ENCODE peak calls at places on chromosomes 16 and 17, in five cellular contexts. One of them, this sample, is unnamed.

GRCh38 chr17:9364837-9365430 is 210.7 kb downstream of the STX8 start:
- DNase-seq in IMR-90: peak; percentile 31
- DNase-seq in astrocyte: no peak
- DNase-seq in fibroblast of lung: peak; percentile 63
- DNase-seq in K562: no peak
- DNase-seq in this sample: no peak

GRCh38 chr16:70610273-70611223 is 35.8 kb upstream of the IL34 start:
- DNase-seq in fibroblast of lung: no peak
- DNase-seq in K562: peak; percentile 10
- DNase-seq in astrocyte: no peak
- DNase-seq in IMR-90: no peak
- DNase-seq in this sample: peak; percentile 50

GRCh38 chr16:4298761-4299522 is 16.9 kb upstream of the GLIS2 start:
- DNase-seq in K562: peak; percentile 69
- DNase-seq in IMR-90: peak; percentile 94
- DNase-seq in astrocyte: peak; percentile 94
- DNase-seq in fibroblast of lung: peak; percentile 89
- DNase-seq in this sample: peak; percentile 94

GRCh38 chr17:1590031-1590746 is 27.6 kb upstream of the PITPNA start:
- DNase-seq in astrocyte: peak; percentile 80
- DNase-seq in fibroblast of lung: peak; percentile 78
- DNase-seq in IMR-90: peak; percentile 90
- DNase-seq in K562: peak; percentile 49
- DNase-seq in this sample: peak; percentile 88

GRCh38 chr17:32341141-32341856 is 674 bp downstream of the C17orf75 start:
- DNase-seq in IMR-90: no peak
- DNase-seq in astrocyte: no peak
- DNase-seq in K562: peak; percentile 30
- DNase-seq in fibroblast of lung: peak; percentile 26
- DNase-seq in this sample: peak; percentile 41

GRCh38 chr17:3722716-3723115 is 987 bp upstream of the HASPIN start:
- DNase-seq in astrocyte: no peak
- DNase-seq in IMR-90: peak; percentile 12
- DNase-seq in K562: no peak
- DNase-seq in fibroblast of lung: peak; percentile 54
- DNase-seq in this sample: no peak

GRCh38 chr16:24996731-24997130 is 18.4 kb downstream of the ARHGAP17 start:
- DNase-seq in fibroblast of lung: no peak
- DNase-seq in K562: no peak
- DNase-seq in astrocyte: no peak
- DNase-seq in IMR-90: no peak
- DNase-seq in this sample: no peak

GRCh38 chr17:48997103-48997826 is at the start of gene IGF2BP1:
- DNase-seq in astrocyte: no peak
- DNase-seq in IMR-90: peak; percentile 78
- DNase-seq in K562: peak; percentile 79
- DNase-seq in fibroblast of lung: peak; percentile 78
- DNase-seq in this sample: peak; percentile 88

GRCh38 chr17:63095459-63095858 is 129.4 kb downstream of the TANC2 start:
- DNase-seq in fibroblast of lung: peak; percentile 19
- DNase-seq in IMR-90: peak; percentile 49
- DNase-seq in astrocyte: no peak
- DNase-seq in K562: no peak
- DNase-seq in this sample: no peak

GRCh38 chr17:5413682-5414081 is 5.8 kb downstream of the NUP88 start:
- DNase-seq in fibroblast of lung: peak; percentile 93
- DNase-seq in IMR-90: peak; percentile 93
- DNase-seq in astrocyte: peak; percentile 91
- DNase-seq in K562: no peak
- DNase-seq in this sample: peak; percentile 49

GRCh38 chr17:78141437-78142112 is 4.6 kb upstream of the C17orf99 start:
- DNase-seq in astrocyte: no peak
- DNase-seq in K562: no peak
- DNase-seq in fibroblast of lung: no peak
- DNase-seq in IMR-90: no peak
- DNase-seq in this sample: no peak

GRCh38 chr17:78143214-78144145 is 2.7 kb upstream of the C17orf99 start:
- DNase-seq in IMR-90: no peak
- DNase-seq in astrocyte: no peak
- DNase-seq in K562: no peak
- DNase-seq in fibroblast of lung: no peak
- DNase-seq in this sample: no peak

GRCh38 chr17:78144146-78144719 is 2.0 kb upstream of the C17orf99 start:
- DNase-seq in fibroblast of lung: peak; percentile 96
- DNase-seq in astrocyte: peak; percentile 25
- DNase-seq in IMR-90: peak; percentile 76
- DNase-seq in K562: peak; percentile 37
- DNase-seq in this sample: peak; percentile 80

GRCh38 chr17:78140169-78141051 is 5.8 kb upstream of the C17orf99 start:
- DNase-seq in fibroblast of lung: peak; percentile 77
- DNase-seq in astrocyte: peak; percentile 47
- DNase-seq in IMR-90: peak; percentile 21
- DNase-seq in K562: peak; percentile 98
- DNase-seq in this sample: peak; percentile 88

GRCh38 chr17:78142113-78142861 is 3.9 kb upstream of the C17orf99 start:
- DNase-seq in IMR-90: peak; percentile 81
- DNase-seq in astrocyte: peak; percentile 49
- DNase-seq in fibroblast of lung: peak; percentile 45
- DNase-seq in K562: peak; percentile 45
- DNase-seq in this sample: peak; percentile 79
- H3K27ac ChIP-seq in IMR-90: no peak overlapping the region
- H3K27ac ChIP-seq in astrocyte: no peak overlapping the region
- H3K27ac ChIP-seq in fibroblast of lung: no peak overlapping the region
- H3K27ac ChIP-seq in K562: no peak overlapping the region
- H3K27ac ChIP-seq in this sample: no peak overlapping the region

GRCh38 chr16:69064164-69064563 is 41.3 kb upstream of the HAS3 start:
- DNase-seq in astrocyte: no peak
- DNase-seq in fibroblast of lung: no peak
- DNase-seq in K562: no peak
- DNase-seq in IMR-90: peak; percentile 36
- DNase-seq in this sample: no peak
- H4K20me1 ChIP-seq in astrocyte: no peaks in the 10 kb centered on the region
- H4K20me1 ChIP-seq in fibroblast of lung: no peaks in the 10 kb centered on the region
- H4K20me1 ChIP-seq in K562: peaks cover 2% of the 10 kb centered on the region
- H4K20me1 ChIP-seq in IMR-90: no peaks in the 10 kb centered on the region
- H4K20me1 ChIP-seq in this sample: no peaks in the 10 kb centered on the region

DNA sequence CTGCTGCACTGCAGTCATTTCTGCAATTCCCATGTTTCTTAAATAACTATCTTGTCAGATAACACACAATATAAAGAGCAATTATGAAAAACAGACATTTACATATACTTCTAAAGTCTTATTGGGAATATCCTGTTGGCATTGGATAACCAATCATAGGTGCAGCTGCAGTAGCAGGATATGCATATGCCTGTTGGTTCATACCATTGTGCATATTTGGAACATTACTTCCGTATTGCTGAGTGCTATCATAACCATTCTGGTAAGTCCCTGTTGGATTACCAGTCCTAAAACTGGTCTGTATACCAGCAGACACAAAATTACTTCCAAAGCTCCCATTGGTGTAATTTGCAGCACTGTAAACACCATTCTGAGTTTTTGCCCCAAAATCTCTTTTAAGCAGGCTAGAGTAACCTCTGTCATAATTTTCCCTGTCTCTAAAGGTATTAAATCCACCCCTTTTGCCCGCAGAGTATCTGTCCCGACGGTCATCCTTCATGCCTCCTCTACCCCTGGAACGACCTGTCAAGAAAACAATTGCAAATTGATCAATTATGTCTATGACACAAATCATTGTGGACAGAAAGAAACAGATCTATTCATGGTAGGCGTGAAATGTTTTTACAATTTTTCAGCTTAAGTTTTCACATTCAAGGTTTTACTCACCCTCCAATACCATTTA is 3.1 kb upstream of the POLG2 start:
- DNase-seq in K562: no peak
- DNase-seq in fibroblast of lung: no peak
- DNase-seq in IMR-90: peak; percentile 60
- DNase-seq in astrocyte: peak; percentile 47
- DNase-seq in this sample: no peak
- H3K27ac ChIP-seq in K562: no peak overlapping the region
- H3K27ac ChIP-seq in fibroblast of lung: no peak overlapping the region
- H3K27ac ChIP-seq in IMR-90: no peak overlapping the region
- H3K27ac ChIP-seq in astrocyte: no peak overlapping the region
- H3K27ac ChIP-seq in this sample: no peak overlapping the region

DNA sequence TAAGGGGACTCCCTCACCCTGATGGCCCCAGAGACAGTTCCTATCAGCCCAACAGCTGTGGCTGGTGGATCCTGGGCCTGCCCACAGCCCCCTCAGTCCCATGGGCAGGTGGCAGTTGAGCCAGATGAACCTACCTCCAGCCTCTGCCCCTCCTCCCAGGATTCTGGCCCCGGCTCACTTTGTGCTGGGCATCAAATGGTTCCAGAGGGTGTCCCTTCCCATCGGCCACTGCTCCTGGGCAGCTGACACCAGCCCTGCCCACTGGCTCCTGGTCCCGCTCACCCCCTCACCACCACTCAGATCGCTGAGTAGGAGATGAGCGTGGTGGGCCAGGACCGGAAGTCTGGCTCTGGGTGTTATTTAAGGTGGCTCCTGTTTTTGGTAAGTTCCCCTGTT is 2.0 kb downstream of the TTYH2 start:
- DNase-seq in astrocyte: no peak
- DNase-seq in IMR-90: no peak
- DNase-seq in fibroblast of lung: no peak
- DNase-seq in K562: no peak
- DNase-seq in this sample: no peak
- H4K20me1 ChIP-seq in astrocyte: peaks cover 35% of the 10 kb centered on the region
- H4K20me1 ChIP-seq in IMR-90: peaks cover 12% of the 10 kb centered on the region
- H4K20me1 ChIP-seq in fibroblast of lung: no peaks in the 10 kb centered on the region
- H4K20me1 ChIP-seq in K562: peaks cover 17% of the 10 kb centered on the region
- H4K20me1 ChIP-seq in this sample: peaks cover 13% of the 10 kb centered on the region

GRCh38 chr17:59669944-59670343 is 37.3 kb downstream of the PTRH2 start:
- DNase-seq in astrocyte: no peak
- DNase-seq in K562: no peak
- DNase-seq in fibroblast of lung: no peak
- DNase-seq in IMR-90: no peak
- DNase-seq in this sample: no peak
- H3K27ac ChIP-seq in astrocyte: peak overlapping the region; percentile 85
- H3K27ac ChIP-seq in K562: no peak overlapping the region
- H3K27ac ChIP-seq in fibroblast of lung: no peak overlapping the region
- H3K27ac ChIP-seq in IMR-90: no peak overlapping the region
- H3K27ac ChIP-seq in this sample: peak overlapping the region; percentile 13

GRCh38 chr16:21622545-21622944 is 23.2 kb downstream of the METTL9 start:
- DNase-seq in K562: no peak
- DNase-seq in astrocyte: no peak
- DNase-seq in fibroblast of lung: no peak
- DNase-seq in IMR-90: no peak
- DNase-seq in this sample: no peak
- H4K20me1 ChIP-seq in K562: peaks cover 3% of the 10 kb centered on the region
- H4K20me1 ChIP-seq in astrocyte: no peaks in the 10 kb centered on the region
- H4K20me1 ChIP-seq in fibroblast of lung: no peaks in the 10 kb centered on the region
- H4K20me1 ChIP-seq in IMR-90: no peaks in the 10 kb centered on the region
- H4K20me1 ChIP-seq in this sample: no peaks in the 10 kb centered on the region

DNA sequence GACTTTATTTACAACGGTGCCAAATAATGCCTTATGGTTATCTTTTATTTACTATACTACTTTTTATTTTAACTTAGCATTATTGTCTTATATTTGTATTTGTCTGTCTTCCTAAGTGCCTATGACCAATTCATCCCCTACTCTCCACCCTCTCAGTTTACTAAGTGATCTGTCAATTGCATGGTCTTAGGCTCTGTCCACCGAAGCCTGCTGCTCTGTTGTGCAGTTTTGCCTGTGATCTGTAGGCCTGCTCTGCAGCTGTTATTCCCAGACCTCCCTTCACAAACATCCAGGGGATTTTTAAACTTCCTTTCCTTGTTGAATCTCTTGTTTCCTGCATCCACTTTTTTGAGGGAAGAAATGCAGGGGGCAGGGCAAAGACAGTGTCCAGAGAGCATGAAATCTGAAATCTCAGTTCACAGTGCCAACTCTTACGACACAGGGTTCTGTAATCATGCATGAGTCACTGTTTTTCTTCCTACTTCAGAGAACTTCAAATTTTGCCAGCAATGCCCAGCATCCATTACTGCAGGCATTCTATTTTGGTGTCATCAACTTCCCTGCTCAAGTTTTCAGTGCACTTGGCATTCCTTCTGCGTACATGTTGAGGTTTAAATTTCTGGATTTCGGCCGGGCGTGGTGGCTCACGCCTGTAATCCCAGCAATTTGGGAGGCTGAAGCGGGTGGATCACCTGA is 11.4 kb downstream of the SLFN5 start:
- DNase-seq in K562: no peak
- DNase-seq in IMR-90: peak; percentile 97
- DNase-seq in astrocyte: peak; percentile 93
- DNase-seq in fibroblast of lung: peak; percentile 99
- DNase-seq in this sample: peak; percentile 71
- H3K27ac ChIP-seq in K562: no peak overlapping the region
- H3K27ac ChIP-seq in IMR-90: peak overlapping the region; percentile 58
- H3K27ac ChIP-seq in astrocyte: peak overlapping the region; percentile 47
- H3K27ac ChIP-seq in fibroblast of lung: peak overlapping the region; percentile 37
- H3K27ac ChIP-seq in this sample: peak overlapping the region; percentile 53

DNA sequence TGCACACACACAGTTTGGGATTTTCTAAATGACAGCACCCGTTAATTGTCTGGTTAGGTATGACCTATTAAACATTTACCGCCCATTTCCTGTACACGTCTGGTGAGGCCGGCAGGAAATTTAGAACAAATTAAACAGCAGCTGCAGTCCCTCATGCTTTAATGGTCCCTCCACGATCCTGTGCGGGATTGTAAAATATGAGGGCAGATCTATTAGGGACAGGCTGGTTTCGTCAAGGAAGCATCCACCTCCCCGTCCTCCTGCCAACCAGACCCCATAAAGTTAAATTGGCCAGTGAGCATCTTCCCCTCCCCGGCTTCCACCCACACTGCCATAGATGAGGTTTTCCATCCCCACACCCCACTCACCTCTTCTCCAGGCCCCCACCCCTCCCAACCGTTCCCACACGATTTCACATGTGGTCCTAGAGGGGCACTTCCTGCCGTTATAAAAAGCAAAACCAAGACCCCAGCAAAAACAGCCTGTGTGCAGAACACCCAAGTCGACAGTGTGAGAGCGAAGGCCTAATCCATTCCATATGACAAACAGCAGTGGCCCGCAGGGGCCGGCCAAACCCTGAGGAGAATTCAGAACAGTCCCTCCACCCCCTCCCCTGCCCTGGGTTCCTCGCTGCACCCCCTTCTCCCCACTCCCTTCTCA is 331.9 kb downstream of the FOXL1 start:
- DNase-seq in K562: no peak
- DNase-seq in fibroblast of lung: no peak
- DNase-seq in astrocyte: no peak
- DNase-seq in IMR-90: no peak
- DNase-seq in this sample: peak; percentile 41
- H4K20me1 ChIP-seq in K562: no peaks in the 10 kb centered on the region
- H4K20me1 ChIP-seq in fibroblast of lung: no peaks in the 10 kb centered on the region
- H4K20me1 ChIP-seq in astrocyte: no peaks in the 10 kb centered on the region
- H4K20me1 ChIP-seq in IMR-90: no peaks in the 10 kb centered on the region
- H4K20me1 ChIP-seq in this sample: no peaks in the 10 kb centered on the region

GRCh38 chr17:75808905-75809621 is 24.5 kb downstream of the UNK start:
- DNase-seq in astrocyte: peak; percentile 85
- DNase-seq in K562: no peak
- DNase-seq in IMR-90: peak; percentile 37
- DNase-seq in fibroblast of lung: peak; percentile 42
- DNase-seq in this sample: no peak
- H3K27ac ChIP-seq in astrocyte: no peak overlapping the region
- H3K27ac ChIP-seq in K562: no peak overlapping the region
- H3K27ac ChIP-seq in IMR-90: no peak overlapping the region
- H3K27ac ChIP-seq in fibroblast of lung: no peak overlapping the region
- H3K27ac ChIP-seq in this sample: no peak overlapping the region

GRCh38 chr17:38457577-38458371 is 29.5 kb downstream of the ARHGAP23 start:
- DNase-seq in IMR-90: no peak
- DNase-seq in K562: no peak
- DNase-seq in fibroblast of lung: no peak
- DNase-seq in astrocyte: no peak
- DNase-seq in this sample: no peak
- H4K20me1 ChIP-seq in IMR-90: peaks cover 75% of the 10 kb centered on the region
- H4K20me1 ChIP-seq in K562: peaks cover 9% of the 10 kb centered on the region
- H4K20me1 ChIP-seq in fibroblast of lung: no peaks in the 10 kb centered on the region
- H4K20me1 ChIP-seq in astrocyte: peaks cover 81% of the 10 kb centered on the region
- H4K20me1 ChIP-seq in this sample: peaks cover 7% of the 10 kb centered on the region

This sample was measured in hepatocyte.